ENCODE peak calls at places on chromosomes 7 and 10, in nine cellular contexts. One of them, this sample, is unnamed.

GRCh38 chr10:103916901-103917300 is 1.1 kb downstream of the STN1 start:
- DNase-seq in H4: no peak
- DNase-seq in stimulated activated naive CD4-positive, alpha-beta T cell: no peak
- DNase-seq in neuronal stem cell: no peak
- DNase-seq in SK-N-SH: no peak
- DNase-seq in H9: no peak
- DNase-seq in GM19239: no peak
- DNase-seq in amniotic stem cell: no peak
- DNase-seq in Ammon's horn: no peak
- DNase-seq in this sample: no peak

GRCh38 chr10:88743999-88744398 is 15.8 kb upstream of the LIPN start:
- DNase-seq in H4: no peak
- DNase-seq in stimulated activated naive CD4-positive, alpha-beta T cell: no peak
- DNase-seq in neuronal stem cell: no peak
- DNase-seq in SK-N-SH: no peak
- DNase-seq in H9: peak; percentile 75
- DNase-seq in GM19239: no peak
- DNase-seq in amniotic stem cell: no peak
- DNase-seq in Ammon's horn: no peak
- DNase-seq in this sample: no peak

GRCh38 chr10:132443605-132443997 is 46.6 kb downstream of the PWWP2B start:
- DNase-seq in H4: no peak
- DNase-seq in stimulated activated naive CD4-positive, alpha-beta T cell: peak; percentile 62
- DNase-seq in neuronal stem cell: no peak
- DNase-seq in SK-N-SH: peak; percentile 77
- DNase-seq in H9: no peak
- DNase-seq in GM19239: no peak
- DNase-seq in amniotic stem cell: no peak
- DNase-seq in Ammon's horn: no peak
- DNase-seq in this sample: peak; percentile 39

GRCh38 chr10:118290471-118290995 is 51.6 kb downstream of the FAM204A start:
- DNase-seq in H4: no peak
- DNase-seq in stimulated activated naive CD4-positive, alpha-beta T cell: no peak
- DNase-seq in neuronal stem cell: no peak
- DNase-seq in SK-N-SH: no peak
- DNase-seq in H9: no peak
- DNase-seq in GM19239: no peak
- DNase-seq in amniotic stem cell: no peak
- DNase-seq in Ammon's horn: no peak
- DNase-seq in this sample: no peak

GRCh38 chr10:91271886-91272285 is 51.4 kb downstream of the PCGF5 start:
- DNase-seq in H4: no peak
- DNase-seq in stimulated activated naive CD4-positive, alpha-beta T cell: no peak
- DNase-seq in neuronal stem cell: no peak
- DNase-seq in SK-N-SH: no peak
- DNase-seq in H9: no peak
- DNase-seq in GM19239: no peak
- DNase-seq in amniotic stem cell: no peak
- DNase-seq in Ammon's horn: no peak
- DNase-seq in this sample: no peak

GRCh38 chr7:24788075-24788474 is 30.8 kb upstream of the GSDME start:
- DNase-seq in H4: no peak
- DNase-seq in stimulated activated naive CD4-positive, alpha-beta T cell: no peak
- DNase-seq in neuronal stem cell: no peak
- DNase-seq in SK-N-SH: no peak
- DNase-seq in H9: no peak
- DNase-seq in GM19239: no peak
- DNase-seq in amniotic stem cell: no peak
- DNase-seq in Ammon's horn: no peak
- DNase-seq in this sample: no peak

GRCh38 chr7:114481995-114482394 is 67.4 kb downstream of the FOXP2 start:
- DNase-seq in H4: no peak
- DNase-seq in stimulated activated naive CD4-positive, alpha-beta T cell: no peak
- DNase-seq in neuronal stem cell: no peak
- DNase-seq in SK-N-SH: no peak
- DNase-seq in H9: no peak
- DNase-seq in GM19239: no peak
- DNase-seq in amniotic stem cell: no peak
- DNase-seq in Ammon's horn: no peak
- DNase-seq in this sample: no peak

GRCh38 chr7:111025013-111025412 is 65.9 kb upstream of the LRRN3 start:
- DNase-seq in H4: no peak
- DNase-seq in stimulated activated naive CD4-positive, alpha-beta T cell: peak; percentile 79
- DNase-seq in neuronal stem cell: no peak
- DNase-seq in SK-N-SH: no peak
- DNase-seq in H9: no peak
- DNase-seq in GM19239: no peak
- DNase-seq in amniotic stem cell: no peak
- DNase-seq in Ammon's horn: no peak
- DNase-seq in this sample: no peak

GRCh38 chr10:260819-261429 is 125.7 kb downstream of the ZMYND11 start:
- DNase-seq in H4: no peak
- DNase-seq in stimulated activated naive CD4-positive, alpha-beta T cell: no peak
- DNase-seq in neuronal stem cell: no peak
- DNase-seq in SK-N-SH: no peak
- DNase-seq in H9: no peak
- DNase-seq in GM19239: no peak
- DNase-seq in amniotic stem cell: no peak
- DNase-seq in Ammon's horn: no peak
- DNase-seq in this sample: no peak

GRCh38 chr10:3775671-3776551 is 9.1 kb downstream of the KLF6 start:
- DNase-seq in H4: no peak
- DNase-seq in stimulated activated naive CD4-positive, alpha-beta T cell: no peak
- DNase-seq in neuronal stem cell: no peak
- DNase-seq in SK-N-SH: no peak
- DNase-seq in H9: peak; percentile 71
- DNase-seq in GM19239: no peak
- DNase-seq in amniotic stem cell: no peak
- DNase-seq in Ammon's horn: peak; percentile 42
- DNase-seq in this sample: peak; percentile 67

GRCh38 chr10:30387646-30388243 is 38.7 kb upstream of the MTPAP start:
- DNase-seq in H4: peak; percentile 45
- DNase-seq in stimulated activated naive CD4-positive, alpha-beta T cell: no peak
- DNase-seq in neuronal stem cell: no peak
- DNase-seq in SK-N-SH: no peak
- DNase-seq in H9: no peak
- DNase-seq in GM19239: no peak
- DNase-seq in amniotic stem cell: no peak
- DNase-seq in Ammon's horn: no peak
- DNase-seq in this sample: peak; percentile 94

GRCh38 chr10:27699778-27700177 is 45.8 kb downstream of the MKX start:
- DNase-seq in H4: no peak
- DNase-seq in stimulated activated naive CD4-positive, alpha-beta T cell: no peak
- DNase-seq in neuronal stem cell: no peak
- DNase-seq in SK-N-SH: no peak
- DNase-seq in H9: no peak
- DNase-seq in GM19239: no peak
- DNase-seq in amniotic stem cell: no peak
- DNase-seq in Ammon's horn: no peak
- DNase-seq in this sample: no peak

GRCh38 chr10:49837685-49838084 is 75.6 kb upstream of the OGDHL start:
- DNase-seq in H4: no peak
- DNase-seq in stimulated activated naive CD4-positive, alpha-beta T cell: no peak
- DNase-seq in neuronal stem cell: no peak
- DNase-seq in SK-N-SH: no peak
- DNase-seq in H9: no peak
- DNase-seq in GM19239: no peak
- DNase-seq in amniotic stem cell: no peak
- DNase-seq in Ammon's horn: no peak
- DNase-seq in this sample: no peak

GRCh38 chr10:5490698-5491464 is 8.5 kb downstream of the CALML5 start:
- DNase-seq in H4: no peak
- DNase-seq in stimulated activated naive CD4-positive, alpha-beta T cell: no peak
- DNase-seq in neuronal stem cell: no peak
- DNase-seq in SK-N-SH: no peak
- DNase-seq in H9: no peak
- DNase-seq in GM19239: no peak
- DNase-seq in amniotic stem cell: no peak
- DNase-seq in Ammon's horn: no peak
- DNase-seq in this sample: no peak

GRCh38 chr10:92891885-92892705 is 43.8 kb downstream of the EXOC6 start:
- DNase-seq in H4: peak; percentile 81
- DNase-seq in stimulated activated naive CD4-positive, alpha-beta T cell: no peak
- DNase-seq in neuronal stem cell: no peak
- DNase-seq in SK-N-SH: peak; percentile 6
- DNase-seq in H9: peak; percentile 62
- DNase-seq in GM19239: no peak
- DNase-seq in amniotic stem cell: peak; percentile 34
- DNase-seq in Ammon's horn: no peak
- DNase-seq in this sample: peak; percentile 92

GRCh38 chr7:92496876-92497275 is 19.1 kb upstream of the ERVW-1 start:
- DNase-seq in H4: no peak
- DNase-seq in stimulated activated naive CD4-positive, alpha-beta T cell: no peak
- DNase-seq in neuronal stem cell: no peak
- DNase-seq in SK-N-SH: no peak
- DNase-seq in H9: no peak
- DNase-seq in GM19239: no peak
- DNase-seq in amniotic stem cell: no peak
- DNase-seq in Ammon's horn: no peak
- DNase-seq in this sample: no peak

GRCh38 chr7:151735186-151735853 is 141.6 kb downstream of the PRKAG2 start:
- DNase-seq in H4: no peak
- DNase-seq in stimulated activated naive CD4-positive, alpha-beta T cell: no peak
- DNase-seq in neuronal stem cell: no peak
- DNase-seq in SK-N-SH: no peak
- DNase-seq in H9: no peak
- DNase-seq in GM19239: no peak
- DNase-seq in amniotic stem cell: no peak
- DNase-seq in Ammon's horn: no peak
- DNase-seq in this sample: no peak

GRCh38 chr10:5977471-5978370 is at the start of gene IL15RA:
- DNase-seq in H4: peak; percentile 55
- DNase-seq in stimulated activated naive CD4-positive, alpha-beta T cell: peak; percentile 78
- DNase-seq in neuronal stem cell: peak; percentile 41
- DNase-seq in SK-N-SH: peak; percentile 75
- DNase-seq in H9: peak; percentile 61
- DNase-seq in GM19239: peak; percentile 89
- DNase-seq in amniotic stem cell: peak; percentile 21
- DNase-seq in Ammon's horn: peak; percentile 36
- DNase-seq in this sample: peak; percentile 73

GRCh38 chr10:101458869-101459268 is 104.9 kb downstream of the BTRC start:
- DNase-seq in H4: no peak
- DNase-seq in stimulated activated naive CD4-positive, alpha-beta T cell: no peak
- DNase-seq in neuronal stem cell: no peak
- DNase-seq in SK-N-SH: no peak
- DNase-seq in H9: no peak
- DNase-seq in GM19239: no peak
- DNase-seq in amniotic stem cell: no peak
- DNase-seq in Ammon's horn: no peak
- DNase-seq in this sample: no peak

GRCh38 chr10:129707406-129708388 is 240.7 kb downstream of the MGMT start:
- DNase-seq in H4: no peak
- DNase-seq in stimulated activated naive CD4-positive, alpha-beta T cell: no peak
- DNase-seq in neuronal stem cell: no peak
- DNase-seq in SK-N-SH: peak; percentile 58
- DNase-seq in H9: no peak
- DNase-seq in GM19239: no peak
- DNase-seq in amniotic stem cell: no peak
- DNase-seq in Ammon's horn: no peak
- DNase-seq in this sample: no peak

GRCh38 chr7:92179393-92179924 is 517 bp upstream of the LRRD1 start:
- DNase-seq in H4: no peak
- DNase-seq in stimulated activated naive CD4-positive, alpha-beta T cell: no peak
- DNase-seq in neuronal stem cell: no peak
- DNase-seq in SK-N-SH: no peak
- DNase-seq in H9: no peak
- DNase-seq in GM19239: peak; percentile 6
- DNase-seq in amniotic stem cell: no peak
- DNase-seq in Ammon's horn: peak; percentile 43
- DNase-seq in this sample: no peak

GRCh38 chr10:63407136-63407662 is 58.6 kb downstream of the JMJD1C start:
- DNase-seq in H4: no peak
- DNase-seq in stimulated activated naive CD4-positive, alpha-beta T cell: no peak
- DNase-seq in neuronal stem cell: no peak
- DNase-seq in SK-N-SH: no peak
- DNase-seq in H9: no peak
- DNase-seq in GM19239: no peak
- DNase-seq in amniotic stem cell: no peak
- DNase-seq in Ammon's horn: no peak
- DNase-seq in this sample: no peak

GRCh38 chr10:13536674-13537366 is 8.0 kb upstream of the BEND7 start:
- DNase-seq in H4: peak; percentile 29
- DNase-seq in stimulated activated naive CD4-positive, alpha-beta T cell: no peak
- DNase-seq in neuronal stem cell: peak; percentile 57
- DNase-seq in SK-N-SH: peak; percentile 82
- DNase-seq in H9: peak; percentile 90
- DNase-seq in GM19239: no peak
- DNase-seq in amniotic stem cell: no peak
- DNase-seq in Ammon's horn: peak; percentile 29
- DNase-seq in this sample: peak; percentile 35

GRCh38 chr10:13195016-13195415 is 33.7 kb downstream of the MCM10 start:
- DNase-seq in H4: no peak
- DNase-seq in stimulated activated naive CD4-positive, alpha-beta T cell: no peak
- DNase-seq in neuronal stem cell: no peak
- DNase-seq in SK-N-SH: no peak
- DNase-seq in H9: no peak
- DNase-seq in GM19239: no peak
- DNase-seq in amniotic stem cell: no peak
- DNase-seq in Ammon's horn: no peak
- DNase-seq in this sample: no peak

GRCh38 chr7:156379242-156380070 is 261.1 kb upstream of the RNF32 start:
- DNase-seq in H4: no peak
- DNase-seq in stimulated activated naive CD4-positive, alpha-beta T cell: no peak
- DNase-seq in neuronal stem cell: no peak
- DNase-seq in SK-N-SH: no peak
- DNase-seq in H9: no peak
- DNase-seq in GM19239: no peak
- DNase-seq in amniotic stem cell: no peak
- DNase-seq in Ammon's horn: no peak
- DNase-seq in this sample: no peak

GRCh38 chr7:13727279-13727678 is 262.2 kb downstream of the ETV1 start:
- DNase-seq in H4: peak; percentile 57
- DNase-seq in stimulated activated naive CD4-positive, alpha-beta T cell: no peak
- DNase-seq in neuronal stem cell: no peak
- DNase-seq in SK-N-SH: no peak
- DNase-seq in H9: no peak
- DNase-seq in GM19239: no peak
- DNase-seq in amniotic stem cell: no peak
- DNase-seq in Ammon's horn: no peak
- DNase-seq in this sample: no peak

GRCh38 chr10:120969219-120969645 is 118.1 kb downstream of the WDR11 start:
- DNase-seq in H4: peak; percentile 87
- DNase-seq in stimulated activated naive CD4-positive, alpha-beta T cell: no peak
- DNase-seq in neuronal stem cell: no peak
- DNase-seq in SK-N-SH: no peak
- DNase-seq in H9: no peak
- DNase-seq in GM19239: no peak
- DNase-seq in amniotic stem cell: no peak
- DNase-seq in Ammon's horn: no peak
- DNase-seq in this sample: no peak

GRCh38 chr10:125625586-125625985 is 57.4 kb downstream of the TEX36 start:
- DNase-seq in H4: no peak
- DNase-seq in stimulated activated naive CD4-positive, alpha-beta T cell: no peak
- DNase-seq in neuronal stem cell: no peak
- DNase-seq in SK-N-SH: no peak
- DNase-seq in H9: no peak
- DNase-seq in GM19239: no peak
- DNase-seq in amniotic stem cell: no peak
- DNase-seq in Ammon's horn: no peak
- DNase-seq in this sample: no peak